ENCODE peak calls at places on chromosomes 5 and 9, in six cellular contexts. O is heart right ventricle, K is cardiac fibroblast, P is OCI-LY7, F is left ventricle myocardium inferior, C is AG09309. G is an unnamed sample.

GRCh38 chr5:14305045-14305444 is 161.9 kb downstream of the TRIO start:
- DNase-seq in O (peak), K (peak), P (no peak), F (peak), C (peak), G (peak)

GRCh38 chr5:157049605-157050004 is 9.3 kb downstream of the HAVCR1 start:
- DNase-seq in O (no peak), K (no peak), P (no peak), F (no peak), C (peak), G (peak)

GRCh38 chr5:177546262-177546741 is 8.1 kb downstream of the FAM193B start:
- DNase-seq in O (peak), K (peak), P (no peak), F (no peak), C (peak), G (peak)

GRCh38 chr5:176716320-176716719 is 69.0 kb downstream of the TSPAN17 start:
- DNase-seq in O (no peak), K (peak), P (no peak), F (no peak), C (peak), G (peak)

GRCh38 chr9:75231167-75231566 is 142.9 kb downstream of the OSTF1 start:
- DNase-seq in O (no peak), K (no peak), P (no peak), F (no peak), C (no peak), G (no peak)

GRCh38 chr5:69485471-69485870 is 7.1 kb upstream of the OCLN start:
- DNase-seq in O (no peak), K (no peak), P (no peak), F (no peak), C (no peak), G (no peak)

GRCh38 chr5:33611882-33612281 is 171.1 kb downstream of the TARS1 start:
- DNase-seq in O (no peak), K (peak), P (no peak), F (no peak), C (peak), G (peak)

GRCh38 chr5:159195775-159196174 is 13.6 kb downstream of the RNF145 start:
- DNase-seq in O (no peak), K (no peak), P (no peak), F (no peak), C (no peak), G (no peak)

GRCh38 chr5:149448831-149449714 is 70.0 kb upstream of the IL17B start:
- DNase-seq in O (no peak), K (peak), P (peak), F (no peak), C (no peak), G (peak)

GRCh38 chr9:136172412-136173079 is 32.4 kb downstream of the LHX3 start:
- DNase-seq in O (no peak), K (no peak), P (no peak), F (no peak), C (no peak), G (no peak)

GRCh38 chr5:92599217-92599810 is 981.7 kb downstream of the NR2F1-AS1 start:
- DNase-seq in O (no peak), K (no peak), P (no peak), F (no peak), C (peak), G (no peak)

GRCh38 chr5:147461915-147462314 is 48.0 kb downstream of the DPYSL3 start:
- DNase-seq in O (no peak), K (peak), P (no peak), F (no peak), C (no peak), G (no peak)

GRCh38 chr5:7678057-7678456 is 172.9 kb downstream of the CFAP90 start:
- DNase-seq in O (no peak), K (no peak), P (no peak), F (no peak), C (no peak), G (no peak)

GRCh38 chr5:141245250-141245717 is at the start of gene PCDHB15:
- DNase-seq in O (peak), K (peak), P (no peak), F (peak), C (no peak), G (peak)

GRCh38 chr9:23887781-23888180 is 61.7 kb upstream of the ELAVL2 start:
- DNase-seq in O (no peak), K (no peak), P (no peak), F (no peak), C (no peak), G (no peak)

GRCh38 chr9:3879315-3879714 is 353.5 kb upstream of the RFX3 start:
- DNase-seq in O (no peak), K (no peak), P (no peak), F (no peak), C (no peak), G (no peak)

GRCh38 chr5:37254581-37254980 is 5.4 kb upstream of the CPLANE1 start:
- DNase-seq in O (no peak), K (no peak), P (no peak), F (no peak), C (no peak), G (no peak)

GRCh38 chr5:124655943-124656459 is 90.4 kb downstream of the ZNF608 start:
- DNase-seq in O (no peak), K (peak), P (peak), F (no peak), C (no peak), G (peak)

GRCh38 chr5:14028188-14028587 is 83.7 kb upstream of the DNAH5 start:
- DNase-seq in O (no peak), K (no peak), P (no peak), F (no peak), C (no peak), G (no peak)

GRCh38 chr9:128927731-128928411 is 7.1 kb downstream of the PHYHD1 start:
- DNase-seq in O (peak), K (peak), P (peak), F (peak), C (no peak), G (peak)

GRCh38 chr5:119158144-119158543 is 87.3 kb downstream of the DMXL1 start:
- DNase-seq in O (no peak), K (no peak), P (no peak), F (no peak), C (no peak), G (no peak)

GRCh38 chr9:4435197-4435596 is 55.1 kb upstream of the SLC1A1 start:
- DNase-seq in O (no peak), K (peak), P (no peak), F (no peak), C (peak), G (peak)

GRCh38 chr5:93874080-93874479 is 132.7 kb upstream of the POU5F2 start:
- DNase-seq in O (no peak), K (peak), P (no peak), F (no peak), C (no peak), G (peak)

GRCh38 chr5:93925321-93925720 is 183.9 kb upstream of the POU5F2 start:
- DNase-seq in O (no peak), K (no peak), P (no peak), F (no peak), C (no peak), G (no peak)

GRCh38 chr5:68478306-68479091 is 262.9 kb downstream of the PIK3R1 start:
- DNase-seq in O (no peak), K (peak), P (no peak), F (no peak), C (peak), G (peak)

GRCh38 chr5:171317225-171317624 is 8.2 kb downstream of the TLX3 start:
- DNase-seq in O (no peak), K (no peak), P (no peak), F (no peak), C (no peak), G (no peak)

GRCh38 chr9:111020594-111020993 is 17.7 kb downstream of the LPAR1 start:
- DNase-seq in O (no peak), K (no peak), P (no peak), F (no peak), C (no peak), G (no peak)

GRCh38 chr5:126166368-126166767 is 256.8 kb upstream of the GRAMD2B start:
- DNase-seq in O (no peak), K (no peak), P (no peak), F (no peak), C (no peak), G (no peak)

GRCh38 chr5:140372971-140373487 is 13.0 kb downstream of the SLC4A9 start:
- DNase-seq in O (peak), K (peak), P (peak), F (peak), C (peak), G (peak)

GRCh38 chr9:92763721-92764380 is 782 bp downstream of the BICD2 start:
- DNase-seq in O (peak), K (no peak), P (peak), F (peak), C (no peak), G (no peak)

GRCh38 chr9:87336407-87336806 is 161.3 kb upstream of the DAPK1 start:
- DNase-seq in O (no peak), K (peak), P (peak), F (no peak), C (no peak), G (no peak)

GRCh38 chr9:87334366-87334765 is 163.3 kb upstream of the DAPK1 start:
- DNase-seq in O (no peak), K (no peak), P (no peak), F (no peak), C (no peak), G (no peak)

GRCh38 chr9:87337335-87338074 is 160.2 kb upstream of the DAPK1 start:
- DNase-seq in O (no peak), K (peak), P (no peak), F (no peak), C (no peak), G (peak)

GRCh38 chr9:87338075-87338989 is 159.3 kb upstream of the DAPK1 start:
- DNase-seq in O (no peak), K (no peak), P (no peak), F (no peak), C (no peak), G (no peak)

DNA sequence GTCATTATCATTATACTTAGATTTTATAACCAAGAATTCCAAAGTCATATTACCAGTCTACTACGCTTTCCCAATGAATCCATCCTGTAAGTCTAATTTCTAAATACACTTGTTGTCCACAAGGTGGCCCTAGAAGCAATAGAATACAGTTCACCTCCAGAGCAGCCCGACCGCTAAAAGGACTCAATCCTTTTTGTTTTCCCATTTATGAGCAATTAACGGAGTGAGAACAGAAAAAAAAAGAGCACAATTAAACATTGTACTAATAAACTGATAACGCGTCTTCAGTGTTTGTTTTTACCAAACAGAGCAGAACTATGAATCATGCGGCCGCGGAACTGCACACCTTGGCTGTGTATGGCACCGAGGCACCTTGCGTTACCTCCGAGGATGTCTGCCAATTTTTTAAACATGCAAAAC is 160.7 kb upstream of the DAPK1 start:
- DNase-seq in O (peak), K (peak), P (peak), F (no peak), C (peak), G (peak)
- H3K4me3 ChIP-seq in O (peak), K (peak), P (no peak), F (peak), C (peak), G (peak)

GRCh38 chr5:167565555-167565954 is 725.9 kb upstream of the WWC1 start:
- DNase-seq in O (no peak), K (peak), P (no peak), F (no peak), C (no peak), G (peak)
- TF ChIP-seq CTCF in O (no peak), K (peak), P (peak), F (peak), C (peak), G (peak)

DNA sequence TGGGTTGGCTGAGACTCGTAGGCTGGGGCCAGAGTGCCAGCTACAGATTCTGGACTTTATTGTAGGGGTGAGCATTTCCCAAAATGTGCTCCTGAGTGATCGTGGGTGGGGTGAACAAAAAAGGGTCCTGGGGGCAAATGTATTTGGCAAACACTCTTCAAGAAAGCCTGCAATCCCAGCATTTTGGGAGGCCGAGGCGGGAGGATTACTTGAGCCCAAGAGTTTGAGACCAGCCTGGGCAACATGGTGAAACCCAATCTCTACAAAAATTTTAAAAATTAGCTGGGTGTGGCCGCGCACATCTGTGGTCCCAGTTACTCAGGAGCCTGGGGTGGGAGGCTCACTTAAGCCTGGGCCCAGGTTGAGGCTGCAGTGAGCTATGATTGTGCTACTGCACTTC is 55.5 kb upstream of the CDKN2AIPNL start:
- DNase-seq in O (no peak), K (no peak), P (no peak), F (no peak), C (no peak), G (no peak)
- H3K4me3 ChIP-seq in O (peak), K (no peak), P (no peak), F (peak), C (no peak), G (no peak)

DNA sequence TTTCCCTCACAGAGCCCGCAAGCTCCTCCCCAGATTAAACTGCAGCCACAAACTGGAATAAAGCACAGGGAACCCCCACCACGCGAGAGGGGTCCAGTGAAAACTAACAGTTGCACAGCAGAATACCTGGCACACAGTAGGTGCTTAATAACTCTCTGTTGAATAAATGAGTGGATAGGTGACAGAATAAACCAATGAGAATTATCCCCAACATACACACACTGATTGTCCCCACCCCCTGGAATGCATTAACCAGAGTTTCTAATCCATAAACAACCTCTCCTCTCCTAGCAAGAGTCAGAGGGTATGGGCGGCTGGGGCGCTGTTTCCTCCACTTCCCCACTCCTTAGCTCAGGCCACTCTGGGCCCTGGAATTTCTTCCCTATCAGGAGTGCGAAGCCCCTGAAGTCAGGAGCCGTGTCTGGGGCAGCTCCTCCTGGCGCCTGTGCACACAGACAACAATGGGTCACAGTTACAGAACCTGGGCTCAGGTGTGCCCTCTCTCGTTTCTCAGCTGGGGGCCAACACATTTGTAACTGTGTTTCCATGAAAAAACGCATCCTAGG is 27.6 kb downstream of the RAPGEF1 start:
- DNase-seq in O (no peak), K (no peak), P (no peak), F (no peak), C (no peak), G (no peak)
- TF ChIP-seq CTCF in O (no peak), K (no peak), P (peak), F (no peak), C (no peak), G (no peak)

DNA sequence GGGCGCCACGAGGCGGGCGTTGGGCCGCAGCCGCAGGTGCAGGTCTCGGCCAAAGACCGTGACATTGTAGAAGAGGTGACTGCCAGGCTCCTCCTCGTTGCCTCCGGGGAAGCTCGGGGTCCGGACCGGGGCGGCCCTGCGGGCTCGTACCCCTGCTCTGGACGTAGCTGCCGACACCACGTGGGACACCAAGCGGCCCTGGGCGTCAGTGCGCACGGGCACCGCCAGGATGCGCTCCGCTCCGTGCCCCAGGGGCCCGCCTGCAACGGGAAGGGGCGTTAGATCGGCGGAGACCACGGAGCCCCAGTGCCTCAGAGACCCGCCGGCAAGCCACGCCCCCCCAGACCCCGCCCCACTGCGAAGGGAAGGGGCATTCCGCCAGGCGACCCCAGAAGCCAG is 1.4 kb downstream of the ADAMTS2 start:
- DNase-seq in O (no peak), K (peak), P (no peak), F (no peak), C (no peak), G (peak)
- H3K4me3 ChIP-seq in O (peak), K (peak), P (no peak), F (peak), C (peak), G (peak)

GRCh38 chr5:102759289-102759688 is 4.2 kb downstream of the PAM start:
- DNase-seq in O (no peak), K (no peak), P (no peak), F (no peak), C (no peak), G (no peak)

GRCh38 chr5:102758576-102758975 is 3.5 kb downstream of the PAM start:
- DNase-seq in O (no peak), K (peak), P (no peak), F (no peak), C (no peak), G (no peak)

GRCh38 chr5:102754499-102755424 is at the start of gene PAM:
- DNase-seq in O (peak), K (peak), P (no peak), F (peak), C (no peak), G (peak)

GRCh38 chr5:102753889-102754498 is 1.1 kb upstream of the PAM start:
- DNase-seq in O (no peak), K (no peak), P (no peak), F (no peak), C (no peak), G (no peak)

GRCh38 chr5:102755691-102756371 is 726 bp downstream of the PAM start:
- DNase-seq in O (peak), K (peak), P (no peak), F (peak), C (peak), G (peak)
- TF ChIP-seq CTCF in O (no peak), K (no peak), P (no peak), F (no peak), C (no peak), G (no peak)

GRCh38 chr9:95126739-95127138 is 190.8 kb downstream of the FANCC start:
- DNase-seq in O (no peak), K (no peak), P (no peak), F (no peak), C (no peak), G (no peak)

GRCh38 chr9:95128177-95128524 is 189.4 kb downstream of the FANCC start:
- DNase-seq in O (no peak), K (no peak), P (no peak), F (no peak), C (no peak), G (no peak)

GRCh38 chr9:95125652-95126051 is 191.9 kb downstream of the FANCC start:
- DNase-seq in O (no peak), K (no peak), P (no peak), F (no peak), C (no peak), G (no peak)

GRCh38 chr9:95129651-95130291 is 187.7 kb downstream of the FANCC start:
- DNase-seq in O (no peak), K (no peak), P (no peak), F (no peak), C (no peak), G (no peak)

DNA sequence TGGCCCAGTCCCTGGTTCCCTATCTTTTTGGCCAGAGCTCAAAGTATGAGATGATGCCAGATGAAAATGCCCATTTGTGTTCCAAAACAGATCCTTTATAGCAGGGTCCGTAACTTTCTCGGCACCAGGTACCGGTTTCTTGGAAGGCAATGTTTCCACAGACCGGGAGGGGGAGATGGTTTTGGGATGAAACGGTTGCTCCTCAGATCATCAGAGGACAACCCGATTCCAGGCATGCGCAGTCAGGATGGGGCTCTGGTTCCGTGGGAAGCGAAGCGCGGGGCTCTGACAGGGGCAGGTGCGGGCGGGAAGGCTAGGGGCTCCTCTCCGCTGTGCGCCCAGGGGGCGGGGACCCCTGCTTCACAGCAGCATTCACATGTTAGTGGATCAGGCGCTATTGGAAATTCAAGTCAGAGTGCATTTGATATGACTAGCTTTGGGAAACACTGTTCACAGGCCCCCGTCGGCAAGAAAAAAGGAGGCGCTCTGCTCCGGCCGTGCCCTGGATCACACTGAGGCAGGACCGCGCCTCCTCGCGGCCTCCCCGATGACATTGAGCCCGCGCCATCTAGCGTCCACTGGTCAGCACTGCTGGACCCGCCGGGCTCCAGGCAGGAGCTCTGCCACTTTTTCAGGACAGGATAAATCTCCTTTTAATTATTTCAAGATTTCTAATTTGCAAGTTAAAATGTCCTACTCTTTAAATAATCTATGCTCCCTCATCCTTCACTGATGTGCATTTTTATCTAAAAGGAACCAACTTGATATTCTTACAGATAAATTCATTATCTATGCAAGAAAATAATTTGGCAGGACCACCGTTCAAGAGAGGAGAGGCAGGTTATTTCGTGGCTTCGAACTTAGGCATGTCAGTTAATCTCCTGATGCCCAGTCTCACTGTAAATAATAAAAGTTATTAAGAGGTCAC is 190.0 kb downstream of the FANCC start:
- DNase-seq in O (peak), K (peak), P (peak), F (peak), C (peak), G (peak)
- H3K4me3 ChIP-seq in O (peak), K (peak), P (no peak), F (peak), C (peak), G (peak)

GRCh38 chr9:77648458-77649108 is 461 bp upstream of the GNA14 start:
- DNase-seq in O (peak), K (peak), P (no peak), F (peak), C (no peak), G (no peak)
- TF ChIP-seq CTCF in O (no peak), K (no peak), P (no peak), F (no peak), C (no peak), G (no peak)

G was measured in fibroblast of villous mesenchyme.